ENCODE peak calls at places on chromosomes 7 and 10, in six cellular contexts. U, C, W, Z, S and N are unnamed samples.

GRCh38 chr10:12350925-12351324 is 1.6 kb downstream of the CAMK1D start:
- DNase-seq in U (no peak), C (peak), W (no peak), Z (no peak), S (no peak), N (no peak)

GRCh38 chr10:86179961-86180360 is 186.6 kb downstream of the GRID1 start:
- DNase-seq in U (no peak), C (no peak), W (no peak), Z (no peak), S (no peak), N (no peak)

GRCh38 chr7:127930341-127931328 is 100.6 kb downstream of the LRRC4 start:
- DNase-seq in U (no peak), C (no peak), W (no peak), Z (no peak), S (no peak), N (no peak)

GRCh38 chr7:31373337-31374289 is 33.1 kb upstream of the NEUROD6 start:
- DNase-seq in U (no peak), C (peak), W (no peak), Z (no peak), S (no peak), N (peak)

GRCh38 chr7:128124786-128125185 is 93.5 kb upstream of the LRRC4 start:
- DNase-seq in U (no peak), C (no peak), W (no peak), Z (no peak), S (no peak), N (no peak)

GRCh38 chr7:66283003-66283920 is 78.1 kb downstream of the TPST1 start:
- DNase-seq in U (no peak), C (peak), W (peak), Z (no peak), S (peak), N (no peak)

GRCh38 chr7:156475666-156476065 is 164.9 kb upstream of the RNF32 start:
- DNase-seq in U (no peak), C (no peak), W (no peak), Z (peak), S (no peak), N (no peak)

GRCh38 chr10:129122846-129123245 is 344.2 kb upstream of the MGMT start:
- DNase-seq in U (no peak), C (peak), W (no peak), Z (no peak), S (no peak), N (no peak)

GRCh38 chr10:79191951-79192676 is 123.3 kb downstream of the ZMIZ1 start:
- DNase-seq in U (no peak), C (no peak), W (no peak), Z (no peak), S (peak), N (no peak)

GRCh38 chr7:101155303-101155702 is 1.0 kb downstream of the AP1S1 start:
- DNase-seq in U (no peak), C (no peak), W (no peak), Z (no peak), S (no peak), N (no peak)

GRCh38 chr7:2700141-2700850 is 12.3 kb downstream of the AMZ1 start:
- DNase-seq in U (no peak), C (no peak), W (no peak), Z (peak), S (no peak), N (no peak)

GRCh38 chr7:70131807-70132565 is 533.7 kb downstream of the AUTS2 start:
- DNase-seq in U (no peak), C (peak), W (no peak), Z (no peak), S (no peak), N (no peak)

GRCh38 chr10:7085147-7085912 is 325.5 kb downstream of the SFMBT2 start:
- DNase-seq in U (no peak), C (no peak), W (no peak), Z (no peak), S (no peak), N (no peak)

GRCh38 chr7:18361756-18362155 is 133.8 kb upstream of the HDAC9 start:
- DNase-seq in U (no peak), C (peak), W (no peak), Z (no peak), S (no peak), N (peak)

GRCh38 chr10:58326967-58327381 is 7.8 kb upstream of the UBE2D1 start:
- DNase-seq in U (peak), C (no peak), W (no peak), Z (peak), S (no peak), N (no peak)

GRCh38 chr10:93445097-93445960 is 36.8 kb downstream of the MYOF start:
- DNase-seq in U (peak), C (peak), W (peak), Z (peak), S (peak), N (peak)

GRCh38 chr7:23956769-23957556 is 246.9 kb downstream of the STK31 start:
- DNase-seq in U (no peak), C (no peak), W (no peak), Z (no peak), S (peak), N (no peak)

GRCh38 chr10:1679821-1680650 is 57.3 kb downstream of the ADARB2 start:
- DNase-seq in U (no peak), C (no peak), W (no peak), Z (no peak), S (no peak), N (no peak)

GRCh38 chr7:130515315-130516047 is 23.6 kb downstream of the MEST start:
- DNase-seq in U (no peak), C (no peak), W (no peak), Z (no peak), S (no peak), N (no peak)

GRCh38 chr10:73744690-73744994 is 470 bp downstream of the SEC24C start:
- DNase-seq in U (no peak), C (peak), W (no peak), Z (no peak), S (peak), N (no peak)

GRCh38 chr10:102342462-102342861 is 53.0 kb upstream of the NFKB2 start:
- DNase-seq in U (no peak), C (no peak), W (no peak), Z (no peak), S (no peak), N (no peak)

GRCh38 chr10:119090968-119091367 is 10.4 kb upstream of the EIF3A start:
- DNase-seq in U (peak), C (no peak), W (peak), Z (no peak), S (peak), N (peak)

GRCh38 chr7:91029688-91030087 is 234.5 kb upstream of the FZD1 start:
- DNase-seq in U (no peak), C (no peak), W (no peak), Z (no peak), S (no peak), N (no peak)

GRCh38 chr7:91034459-91035368 is 229.5 kb upstream of the FZD1 start:
- DNase-seq in U (no peak), C (peak), W (peak), Z (no peak), S (no peak), N (peak)

GRCh38 chr7:91030680-91031079 is 233.6 kb upstream of the FZD1 start:
- DNase-seq in U (no peak), C (no peak), W (no peak), Z (no peak), S (no peak), N (no peak)

GRCh38 chr7:91033574-91033973 is 230.7 kb upstream of the FZD1 start:
- DNase-seq in U (no peak), C (peak), W (no peak), Z (no peak), S (no peak), N (no peak)

GRCh38 chr7:91031757-91032156 is 232.5 kb upstream of the FZD1 start:
- DNase-seq in U (no peak), C (no peak), W (no peak), Z (no peak), S (no peak), N (no peak)
- TF ChIP-seq CTCF in U (no peak), C (no peak), W (no peak), Z (no peak), S (no peak), N (no peak)

DNA sequence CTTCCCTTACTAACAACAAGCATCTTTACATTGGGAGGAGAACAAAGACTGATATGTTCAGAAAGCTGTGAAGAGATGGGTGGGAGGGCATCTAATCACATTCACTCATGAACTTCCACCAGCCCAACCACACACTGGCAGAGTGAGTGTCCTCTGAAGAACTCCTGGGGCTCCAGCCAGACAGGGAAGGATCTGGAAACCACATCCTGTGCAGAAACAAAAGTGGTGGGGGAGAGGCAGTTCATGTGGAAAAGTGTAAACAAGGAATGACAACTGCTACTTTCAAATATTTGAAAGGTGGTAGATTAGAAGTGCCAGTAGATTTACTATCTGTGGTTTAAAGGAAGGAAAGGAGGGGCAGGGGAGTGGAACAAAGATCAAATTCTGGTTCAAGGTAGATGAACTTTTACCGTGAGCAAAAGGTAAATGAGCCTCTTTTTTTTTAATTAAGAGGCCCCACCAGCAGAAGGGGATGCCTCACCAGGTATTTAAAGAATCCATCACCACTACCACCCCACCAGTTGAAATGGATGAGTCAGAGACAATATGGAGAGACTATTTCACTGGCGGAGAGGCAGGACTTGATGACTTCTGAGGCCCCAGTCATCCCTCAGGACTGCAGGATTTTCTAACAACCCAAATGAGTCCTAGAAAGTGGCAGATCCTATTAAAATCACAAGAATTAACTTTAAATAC is 34.5 kb downstream of the GOT1 start:
- DNase-seq in U (peak), C (no peak), W (peak), Z (no peak), S (peak), N (peak)
- H3K4me3 ChIP-seq in U (no peak), C (no peak), W (no peak), Z (no peak), S (no peak), N (no peak)

GRCh38 chr10:103828107-103828506 is 27.3 kb downstream of the SH3PXD2A start:
- DNase-seq in U (no peak), C (no peak), W (no peak), Z (no peak), S (peak), N (no peak)

GRCh38 chr10:103829266-103829665 is 26.1 kb downstream of the SH3PXD2A start:
- DNase-seq in U (no peak), C (no peak), W (no peak), Z (no peak), S (no peak), N (no peak)

GRCh38 chr10:103829838-103830465 is 25.4 kb downstream of the SH3PXD2A start:
- DNase-seq in U (no peak), C (no peak), W (no peak), Z (no peak), S (no peak), N (no peak)

GRCh38 chr10:103832806-103833205 is 22.6 kb downstream of the SH3PXD2A start:
- DNase-seq in U (no peak), C (no peak), W (no peak), Z (no peak), S (no peak), N (no peak)

DNA sequence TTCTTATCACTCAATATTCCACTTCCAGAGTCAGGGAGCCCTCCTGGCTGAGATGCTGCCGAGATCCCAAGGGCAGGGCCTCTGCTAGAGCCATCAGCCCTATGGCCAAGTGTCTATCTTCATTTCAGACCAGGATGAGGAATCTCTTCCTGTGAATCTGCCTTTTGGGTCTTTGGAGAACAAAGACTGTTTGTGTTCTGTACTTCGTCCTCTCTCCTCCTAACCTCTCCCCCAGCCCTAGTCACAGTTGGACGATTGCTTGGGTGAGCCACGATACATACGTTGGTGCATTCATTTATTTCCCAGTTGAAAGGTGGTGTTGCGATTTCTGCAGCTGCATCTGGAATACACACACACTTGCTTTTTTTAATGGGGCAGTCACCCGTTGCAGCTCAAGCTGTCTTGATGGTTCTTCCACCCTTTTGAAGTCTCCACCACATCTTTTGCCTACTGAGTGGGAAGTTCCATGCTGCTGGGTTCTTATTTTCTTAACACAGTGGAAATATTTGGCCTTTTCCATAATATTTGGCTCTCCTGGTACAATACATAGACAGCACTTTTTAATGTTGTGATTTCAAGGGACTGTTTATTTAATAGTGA is 26.7 kb downstream of the SH3PXD2A start:
- DNase-seq in U (no peak), C (no peak), W (no peak), Z (no peak), S (no peak), N (no peak)
- TF ChIP-seq CTCF in U (no peak), C (no peak), W (no peak), Z (no peak), S (no peak), N (no peak)

GRCh38 chr10:43417950-43418768 is 9.2 kb upstream of the HNRNPF start:
- DNase-seq in U (no peak), C (no peak), W (no peak), Z (no peak), S (no peak), N (no peak)

GRCh38 chr10:43420369-43421200 is 11.6 kb upstream of the HNRNPF start:
- DNase-seq in U (peak), C (peak), W (no peak), Z (peak), S (peak), N (peak)

GRCh38 chr10:43421519-43421918 is 12.5 kb upstream of the HNRNPF start:
- DNase-seq in U (no peak), C (no peak), W (no peak), Z (no peak), S (no peak), N (no peak)

GRCh38 chr10:43421201-43421507 is 12.2 kb upstream of the HNRNPF start:
- DNase-seq in U (no peak), C (no peak), W (no peak), Z (no peak), S (no peak), N (no peak)

DNA sequence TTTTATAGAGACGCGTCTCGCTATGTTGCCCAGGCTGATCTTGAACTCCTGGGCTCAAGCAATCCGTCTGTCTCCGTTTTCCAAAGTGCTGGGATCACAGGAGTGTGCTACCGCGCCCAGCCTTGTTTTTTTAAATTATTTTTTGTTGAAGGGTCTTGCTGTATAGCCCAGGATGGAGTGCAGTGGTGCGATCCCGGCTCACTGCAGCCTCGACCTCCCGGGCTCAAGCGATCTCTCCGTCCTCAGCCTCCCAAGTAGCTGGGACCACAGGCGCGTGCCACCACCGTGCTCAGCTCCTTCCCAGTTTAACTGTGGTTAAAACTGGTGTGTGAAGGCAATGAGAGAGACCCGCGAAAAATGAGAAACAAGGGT is 11.0 kb upstream of the HNRNPF start:
- DNase-seq in U (no peak), C (no peak), W (no peak), Z (no peak), S (no peak), N (no peak)
- H3K4me3 ChIP-seq in U (peak), C (peak), W (peak), Z (peak), S (peak), N (peak)

GRCh38 chr7:132318338-132319318 is 257.6 kb downstream of the PLXNA4 start:
- DNase-seq in U (peak), C (peak), W (peak), Z (peak), S (peak), N (peak)
- TF ChIP-seq CTCF in U (peak), C (peak), W (peak), Z (peak), S (peak), N (peak)

DNA sequence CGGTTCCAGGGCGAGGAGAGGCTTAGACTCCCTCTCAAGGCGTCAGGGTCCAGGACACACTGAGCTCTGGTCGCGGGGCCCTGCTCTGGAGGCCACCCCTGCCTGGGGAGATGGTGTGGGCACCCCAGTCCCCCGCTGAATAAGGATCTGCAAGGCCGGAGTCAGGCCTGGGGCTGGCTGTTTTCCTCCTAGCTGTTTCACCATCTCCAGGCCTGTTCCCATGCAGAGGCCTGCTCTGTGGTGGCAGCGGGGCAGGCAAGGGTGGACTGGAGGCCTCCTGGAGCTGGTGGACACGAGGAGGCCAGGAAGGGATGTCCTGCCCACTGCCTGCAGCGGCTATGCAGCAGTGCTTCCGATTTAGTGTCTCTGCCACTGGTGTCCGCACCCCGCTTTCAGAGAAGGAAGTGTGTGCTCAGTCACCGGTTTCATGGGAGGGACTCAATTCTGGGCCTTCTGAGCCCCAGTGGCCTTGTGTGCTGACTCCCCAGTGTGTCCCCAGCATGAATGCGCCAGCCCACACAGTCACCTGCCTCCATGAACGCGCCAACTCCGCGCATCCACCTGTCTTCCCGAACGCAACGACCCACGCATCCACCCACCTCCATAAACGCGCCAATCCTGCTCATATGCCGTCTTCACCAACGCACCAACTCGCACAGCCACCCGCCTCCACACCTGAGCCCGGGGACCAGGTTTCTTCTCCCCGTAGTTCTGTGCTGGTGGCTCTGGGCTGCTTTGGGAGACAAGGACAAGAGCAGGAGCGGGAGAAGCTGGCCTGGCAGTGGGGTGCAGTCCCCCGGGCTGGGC is 14.5 kb upstream of the GPR146 start:
- DNase-seq in U (no peak), C (no peak), W (no peak), Z (peak), S (no peak), N (no peak)
- H3K4me3 ChIP-seq in U (no peak), C (no peak), W (no peak), Z (no peak), S (no peak), N (no peak)

DNA sequence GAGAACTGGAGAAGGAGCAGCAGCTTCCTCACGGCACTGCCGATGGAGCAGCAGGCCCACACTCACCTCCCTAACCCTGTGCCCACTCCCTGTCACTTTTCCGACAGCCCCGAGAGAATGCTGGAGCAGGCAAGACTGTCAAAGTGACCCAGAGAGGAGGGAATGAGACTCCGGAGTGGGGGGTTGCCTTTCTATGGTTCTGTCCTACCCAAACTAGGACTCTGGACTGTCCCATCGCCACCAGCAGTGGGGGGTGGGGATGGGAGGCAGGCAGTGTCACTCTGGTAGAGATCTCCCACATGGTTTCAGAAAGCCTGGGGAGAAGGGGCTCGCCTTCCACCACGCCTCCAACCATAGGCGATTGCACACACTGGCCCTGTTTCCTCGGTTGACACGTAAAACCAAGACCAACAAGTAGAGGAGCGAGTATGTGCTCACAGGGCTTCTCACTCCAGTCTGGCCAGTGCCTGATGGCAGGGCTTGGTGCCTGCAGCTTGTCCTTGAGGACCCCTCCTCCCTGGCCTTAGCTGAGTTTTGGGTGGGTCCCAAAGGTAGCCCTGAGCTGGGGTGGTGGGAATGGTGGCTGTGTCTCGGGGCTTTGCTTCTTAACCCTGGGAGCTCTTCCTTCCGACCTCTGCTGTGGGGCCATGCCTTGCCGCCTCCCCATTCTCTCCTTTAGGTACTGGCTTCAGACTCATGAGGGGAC is 148.5 kb downstream of the PTPN20 start:
- DNase-seq in U (no peak), C (no peak), W (no peak), Z (no peak), S (no peak), N (no peak)
- TF ChIP-seq CTCF in U (no peak), C (no peak), W (no peak), Z (no peak), S (no peak), N (no peak)

GRCh38 chr10:97781541-97782331 is 9.9 kb upstream of the SFRP5 start:
- DNase-seq in U (no peak), C (no peak), W (no peak), Z (no peak), S (no peak), N (no peak)
- H3K4me3 ChIP-seq in U (no peak), C (no peak), W (no peak), Z (no peak), S (no peak), N (no peak)